ENCODE peak calls at places on chromosomes 12 and 14, in six cellular contexts. Z is GM04504; D is neural progenitor cell; H is LHCN-M2; Q is stimulated activated CD4-positive, alpha-beta T cell treated with anti-CD3 and anti-CD28 coated beads, TNF-alpha, amount 100 ng/mL, for 1 hour; V is activated naive CD8-positive, alpha-beta T cell treated with anti-CD3 and anti-CD28 coated beads, Interleukin-2, amount 50 U/mL, for 24 hours. U is an unnamed sample.

GRCh38 chr12:51434305-51434704 is 9.7 kb downstream of the SLC4A8 start:
- DNase-seq in Z (no peak), D (no peak), H (no peak), Q (no peak), V (no peak), U (no peak)

GRCh38 chr14:32564591-32564990 is 235.5 kb downstream of the AKAP6 start:
- DNase-seq in Z (no peak), D (no peak), H (peak), Q (no peak), V (no peak), U (no peak)

GRCh38 chr12:2411586-2412304 is 359.0 kb downstream of the CACNA1C start:
- DNase-seq in Z (no peak), D (peak), H (no peak), Q (no peak), V (no peak), U (no peak)

GRCh38 chr12:104588048-104588942 is 131.5 kb downstream of the CHST11 start:
- DNase-seq in Z (peak), D (no peak), H (peak), Q (no peak), V (no peak), U (peak)

GRCh38 chr14:72560331-72560730 is 333.6 kb downstream of the DPF3 start:
- DNase-seq in Z (no peak), D (no peak), H (no peak), Q (no peak), V (no peak), U (no peak)

GRCh38 chr12:10771132-10771733 is 31.2 kb downstream of the TAS2R7 start:
- DNase-seq in Z (peak), D (peak), H (peak), Q (no peak), V (no peak), U (peak)

GRCh38 chr12:96247567-96247962 is 53.4 kb downstream of the ELK3 start:
- DNase-seq in Z (no peak), D (no peak), H (peak), Q (no peak), V (peak), U (peak)

GRCh38 chr14:56899829-56900228 is 89.5 kb upstream of the OTX2 start:
- DNase-seq in Z (no peak), D (peak), H (no peak), Q (no peak), V (no peak), U (no peak)

GRCh38 chr14:75047506-75047905 is 3.8 kb downstream of the MLH3 start:
- DNase-seq in Z (no peak), D (no peak), H (no peak), Q (no peak), V (no peak), U (no peak)

GRCh38 chr12:121976950-121977349 is 44.7 kb upstream of the BCL7A start:
- DNase-seq in Z (no peak), D (no peak), H (no peak), Q (no peak), V (no peak), U (no peak)

GRCh38 chr12:14367097-14367661 is 1.7 kb downstream of the ATF7IP start:
- DNase-seq in Z (no peak), D (no peak), H (peak), Q (no peak), V (no peak), U (peak)

GRCh38 chr14:24915958-24916595 is 133.9 kb downstream of the STXBP6 start:
- DNase-seq in Z (no peak), D (no peak), H (no peak), Q (no peak), V (no peak), U (peak)

GRCh38 chr14:47278233-47278842 is 397.1 kb downstream of the MDGA2 start:
- DNase-seq in Z (no peak), D (peak), H (no peak), Q (no peak), V (peak), U (no peak)

GRCh38 chr14:36807727-36808126 is 146.1 kb downstream of the PAX9 start:
- DNase-seq in Z (no peak), D (peak), H (no peak), Q (no peak), V (no peak), U (no peak)

GRCh38 chr12:29131539-29131938 is 17.5 kb upstream of the FAR2 start:
- DNase-seq in Z (peak), D (no peak), H (no peak), Q (no peak), V (no peak), U (peak)

GRCh38 chr12:111457071-111457470 is 51.3 kb downstream of the SH2B3 start:
- DNase-seq in Z (no peak), D (no peak), H (no peak), Q (no peak), V (no peak), U (no peak)

GRCh38 chr14:26191123-26191522 is 406.7 kb downstream of the NOVA1 start:
- DNase-seq in Z (no peak), D (no peak), H (no peak), Q (no peak), V (no peak), U (no peak)

GRCh38 chr12:89817501-89818226 is 109.0 kb upstream of the ATP2B1 start:
- DNase-seq in Z (no peak), D (no peak), H (peak), Q (no peak), V (no peak), U (peak)

GRCh38 chr14:22824711-22825359 is 4.9 kb upstream of the MRPL52 start:
- DNase-seq in Z (peak), D (no peak), H (peak), Q (no peak), V (no peak), U (peak)

GRCh38 chr14:65237956-65238355 is 135.6 kb upstream of the MAX start:
- DNase-seq in Z (no peak), D (no peak), H (no peak), Q (no peak), V (no peak), U (no peak)

GRCh38 chr12:111410229-111411186 is 4.8 kb downstream of the SH2B3 start:
- DNase-seq in Z (no peak), D (peak), H (peak), Q (no peak), V (no peak), U (peak)

GRCh38 chr12:93908846-93909592 is 231.8 kb downstream of the CRADD start:
- DNase-seq in Z (no peak), D (no peak), H (no peak), Q (no peak), V (no peak), U (peak)

GRCh38 chr12:28191690-28192089 is 1.4 kb downstream of the CCDC91 start:
- DNase-seq in Z (no peak), D (no peak), H (peak), Q (no peak), V (no peak), U (no peak)

GRCh38 chr14:64801046-64801445 is 78.7 kb downstream of the SPTB start:
- DNase-seq in Z (no peak), D (no peak), H (no peak), Q (no peak), V (no peak), U (no peak)

GRCh38 chr12:38905480-38906351 is at the start of gene CPNE8:
- DNase-seq in Z (peak), D (peak), H (no peak), Q (no peak), V (peak), U (peak)

GRCh38 chr14:81323094-81323493 is 77.0 kb downstream of the STON2 start:
- DNase-seq in Z (no peak), D (no peak), H (no peak), Q (no peak), V (no peak), U (no peak)

GRCh38 chr12:102976609-102977280 is 19.3 kb downstream of the ASCL1 start:
- DNase-seq in Z (no peak), D (no peak), H (no peak), Q (no peak), V (no peak), U (no peak)

GRCh38 chr12:64268409-64268808 is 46.3 kb upstream of the KICS2 start:
- DNase-seq in Z (no peak), D (no peak), H (no peak), Q (no peak), V (no peak), U (no peak)

GRCh38 chr14:26598672-26599131 is 869 bp upstream of the NOVA1 start:
- DNase-seq in Z (no peak), D (no peak), H (peak), Q (no peak), V (no peak), U (no peak)

GRCh38 chr12:46664771-46665287 is 161.0 kb downstream of the SLC38A4 start:
- DNase-seq in Z (peak), D (no peak), H (peak), Q (no peak), V (no peak), U (peak)

GRCh38 chr12:1277905-1278304 is 286.9 kb downstream of the ERC1 start:
- DNase-seq in Z (no peak), D (peak), H (no peak), Q (no peak), V (peak), U (no peak)

GRCh38 chr14:64293976-64294671 is at the start of gene ESR2:
- DNase-seq in Z (no peak), D (peak), H (no peak), Q (no peak), V (peak), U (peak)

GRCh38 chr12:78418919-78419318 is 445.7 kb upstream of the SYT1 start:
- DNase-seq in Z (no peak), D (no peak), H (no peak), Q (no peak), V (no peak), U (no peak)

GRCh38 chr12:97456792-97457191 is 5.8 kb upstream of the RMST start:
- DNase-seq in Z (no peak), D (peak), H (no peak), Q (no peak), V (no peak), U (no peak)